ENCODE peak calls at places on chromosomes 5 and 9, in nine cellular contexts. I, V, J, E, G, A, B, N and T are unnamed samples.

GRCh38 chr9:103183569-103184191 is 188.5 kb downstream of the CYLC2 start:
- DNase-seq in I (peak; percentile 70), V (peak; percentile 3), J (no peak), E (no peak), G (no peak), A (no peak), B (no peak), N (no peak), T (peak; percentile 18)

GRCh38 chr5:145682197-145682895 is 152.8 kb downstream of the PRELID2 start:
- DNase-seq in I (no peak), V (no peak), J (no peak), E (no peak), G (no peak), A (no peak), B (no peak), N (no peak), T (no peak)

GRCh38 chr9:1531411-1531903 is 481.3 kb downstream of the DMRT2 start:
- DNase-seq in I (no peak), V (no peak), J (no peak), E (no peak), G (no peak), A (no peak), B (no peak), N (no peak), T (no peak)

GRCh38 chr5:6732634-6733410 is 19.6 kb downstream of the TENT4A start:
- DNase-seq in I (peak; percentile 91), V (no peak), J (no peak), E (peak; percentile 64), G (no peak), A (peak; percentile 62), B (no peak), N (no peak), T (peak; percentile 56)

GRCh38 chr5:142540774-142541466 is 145.0 kb downstream of the FGF1 start:
- DNase-seq in I (no peak), V (no peak), J (no peak), E (peak; percentile 68), G (peak; percentile 61), A (peak; percentile 61), B (no peak), N (no peak), T (peak; percentile 92)

GRCh38 chr5:74579215-74579614 is 61.3 kb downstream of the ENC1 start:
- DNase-seq in I (no peak), V (no peak), J (peak; percentile 84), E (peak; percentile 24), G (no peak), A (peak; percentile 67), B (no peak), N (no peak), T (peak; percentile 89)

GRCh38 chr5:97071101-97071500 is 71.3 kb downstream of the LIX1 start:
- DNase-seq in I (peak; percentile 70), V (no peak), J (no peak), E (no peak), G (peak; percentile 29), A (no peak), B (no peak), N (no peak), T (peak; percentile 57)

GRCh38 chr9:137642892-137643291 is 24.1 kb downstream of the EHMT1 start:
- DNase-seq in I (no peak), V (no peak), J (no peak), E (no peak), G (no peak), A (no peak), B (no peak), N (no peak), T (no peak)

GRCh38 chr9:21828853-21829405 is 26.5 kb downstream of the MTAP start:
- DNase-seq in I (no peak), V (no peak), J (no peak), E (no peak), G (no peak), A (no peak), B (no peak), N (no peak), T (no peak)

GRCh38 chr5:94375801-94376200 is 242.6 kb downstream of the KIAA0825 start:
- DNase-seq in I (peak; percentile 21), V (no peak), J (no peak), E (peak; percentile 23), G (no peak), A (peak; percentile 15), B (no peak), N (no peak), T (no peak)

GRCh38 chr5:53126514-53126913 is 17.0 kb upstream of the MOCS2 start:
- DNase-seq in I (peak; percentile 32), V (no peak), J (no peak), E (peak; percentile 70), G (no peak), A (peak; percentile 65), B (no peak), N (no peak), T (peak; percentile 70)

GRCh38 chr5:158698036-158698667 is 401.6 kb downstream of the EBF1 start:
- DNase-seq in I (no peak), V (no peak), J (no peak), E (no peak), G (no peak), A (no peak), B (no peak), N (no peak), T (no peak)